ENCODE peak calls at places on chromosomes 4 and X, in nine cellular contexts. B is left lung; Z is neuronal stem cell; S is tibial nerve; P is CD8-positive, alpha-beta memory T cell; V is Caco-2; D is heart right ventricle; N is OCI-LY7; E is uterus. O is an unnamed sample. For H3K4me1, the result is how much of the 10 kb centered on the place peaks cover.

GRCh38 chr4:60683953-60684352 is 516.2 kb upstream of the ADGRL3 start:
- DNase-seq in B (no peak), Z (no peak), S (no peak), P (no peak), V (no peak), D (no peak), N (no peak), E (no peak), O (no peak)

GRCh38 chrX:150574824-150575409 is 6.5 kb downstream of the MTM1 start:
- DNase-seq in B (no peak), Z (no peak), S (no peak), P (no peak), V (no peak), D (no peak), N (peak), E (no peak), O (no peak)

GRCh38 chrX:28498658-28499057 is 88.6 kb upstream of the IL1RAPL1 start:
- DNase-seq in B (no peak), Z (peak), S (no peak), P (no peak), V (no peak), D (no peak), N (no peak), E (no peak), O (no peak)

GRCh38 chr4:182225257-182225852 is 17.8 kb upstream of the TENM3 start:
- DNase-seq in B (no peak), Z (no peak), S (no peak), P (no peak), V (no peak), D (no peak), N (no peak), E (no peak), O (no peak)

GRCh38 chrX:45718676-45719075 is 518.0 kb upstream of the DIPK2B start:
- DNase-seq in B (no peak), Z (no peak), S (no peak), P (no peak), V (no peak), D (no peak), N (no peak), E (no peak), O (no peak)

GRCh38 chr4:7025040-7025602 is 18.1 kb upstream of the TADA2B start:
- DNase-seq in B (no peak), Z (no peak), S (no peak), P (no peak), V (no peak), D (no peak), N (no peak), E (no peak), O (no peak)

GRCh38 chrX:41703574-41704029 is 14.8 kb downstream of the GPR34 start:
- DNase-seq in B (no peak), Z (no peak), S (no peak), P (no peak), V (no peak), D (no peak), N (no peak), E (no peak), O (no peak)

GRCh38 chr4:52957220-52957686 is 95.1 kb downstream of the RASL11B start:
- DNase-seq in B (no peak), Z (peak), S (no peak), P (no peak), V (no peak), D (peak), N (no peak), E (peak), O (no peak)

GRCh38 chrX:86348669-86349068 is 200.4 kb downstream of the DACH2 start:
- DNase-seq in B (no peak), Z (no peak), S (no peak), P (no peak), V (no peak), D (no peak), N (peak), E (no peak), O (no peak)

GRCh38 chrX:118724352-118724751 is 3.1 kb upstream of the IL13RA1 start:
- DNase-seq in B (no peak), Z (no peak), S (no peak), P (no peak), V (no peak), D (no peak), N (no peak), E (no peak), O (no peak)

GRCh38 chr4:182973421-182974340 is 56.5 kb upstream of the DCTD start:
- DNase-seq in B (no peak), Z (no peak), S (no peak), P (no peak), V (no peak), D (no peak), N (no peak), E (no peak), O (no peak)

GRCh38 chrX:144601010-144601409 is 646.3 kb upstream of the SPANXN1 start:
- DNase-seq in B (no peak), Z (no peak), S (no peak), P (no peak), V (no peak), D (no peak), N (no peak), E (no peak), O (no peak)

GRCh38 chr4:77854431-77855111 is 8.1 kb upstream of the MRPL1 start:
- DNase-seq in B (no peak), Z (no peak), S (no peak), P (no peak), V (no peak), D (peak), N (no peak), E (no peak), O (no peak)

GRCh38 chrX:133151320-133151719 is 54.4 kb upstream of the USP26 start:
- DNase-seq in B (no peak), Z (no peak), S (no peak), P (no peak), V (peak), D (no peak), N (no peak), E (no peak), O (no peak)

GRCh38 chr4:78845469-78845868 is 69.3 kb downstream of the BMP2K start:
- DNase-seq in B (no peak), Z (no peak), S (no peak), P (no peak), V (no peak), D (no peak), N (no peak), E (no peak), O (no peak)

GRCh38 chr4:141731481-141731880 is 95.1 kb downstream of the IL15 start:
- DNase-seq in B (no peak), Z (no peak), S (no peak), P (no peak), V (no peak), D (no peak), N (no peak), E (no peak), O (no peak)

GRCh38 chr4:83010111-83010521 is 507 bp downstream of the LIN54 start:
- DNase-seq in B (no peak), Z (no peak), S (no peak), P (no peak), V (no peak), D (no peak), N (peak), E (no peak), O (no peak)

GRCh38 chr4:125283702-125284279 is 31.0 kb upstream of the FAT4 start:
- DNase-seq in B (no peak), Z (no peak), S (no peak), P (no peak), V (no peak), D (no peak), N (peak), E (no peak), O (no peak)

GRCh38 chrX:155027509-155028066 is 944 bp downstream of the FUNDC2 start:
- DNase-seq in B (no peak), Z (no peak), S (no peak), P (peak), V (no peak), D (peak), N (peak), E (peak), O (no peak)

GRCh38 chr4:173257732-173258717 is 76.1 kb downstream of the HMGB2 start:
- DNase-seq in B (peak), Z (peak), S (no peak), P (peak), V (peak), D (peak), N (peak), E (peak), O (peak)

GRCh38 chr4:173261052-173261451 is 73.1 kb downstream of the HMGB2 start:
- DNase-seq in B (no peak), Z (no peak), S (no peak), P (no peak), V (no peak), D (no peak), N (no peak), E (no peak), O (no peak)

GRCh38 chr4:173256825-173257224 is 77.3 kb downstream of the HMGB2 start:
- DNase-seq in B (no peak), Z (no peak), S (no peak), P (no peak), V (no peak), D (no peak), N (no peak), E (no peak), O (no peak)

GRCh38 chr4:173259310-173259709 is 74.8 kb downstream of the HMGB2 start:
- DNase-seq in B (no peak), Z (no peak), S (no peak), P (no peak), V (no peak), D (no peak), N (no peak), E (no peak), O (no peak)

DNA sequence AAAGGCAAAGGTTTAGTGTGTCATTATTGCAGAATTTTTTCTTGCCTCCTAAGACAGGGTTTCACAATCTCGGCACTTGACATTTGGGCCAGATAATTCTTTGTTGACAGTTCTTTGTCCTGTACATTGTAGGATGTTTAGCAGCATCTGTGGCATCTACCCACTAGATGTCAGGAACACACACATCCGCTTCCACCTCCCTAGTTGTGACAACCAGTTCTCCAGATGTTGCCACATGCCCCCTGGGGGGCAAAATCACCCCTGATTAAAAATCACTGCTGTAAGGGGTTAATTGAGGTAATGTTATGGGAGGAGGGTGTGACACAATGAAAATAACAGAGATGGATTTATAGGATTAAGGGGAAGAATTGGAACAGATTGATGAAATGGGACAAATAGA is 75.3 kb downstream of the HMGB2 start:
- DNase-seq in B (no peak), Z (no peak), S (no peak), P (no peak), V (no peak), D (no peak), N (peak), E (no peak), O (no peak)
- H3K4me1 ChIP-seq in B (under half), Z (under half), S (under half), P (under half), V (under half), D (under half), N (under half), E (under half), O (under half)

GRCh38 chr4:170011921-170012628 is 14.1 kb downstream of the MFAP3L start:
- DNase-seq in B (no peak), Z (no peak), S (no peak), P (no peak), V (no peak), D (no peak), N (no peak), E (no peak), O (no peak)
- H3K4me1 ChIP-seq in B (under half), Z (under half), S (under half), P (under half), V (under half), D (under half), N (under half), E (under half), O (under half)

GRCh38 chr4:156628858-156629257 is 342.7 kb downstream of the PDGFC start:
- DNase-seq in B (no peak), Z (no peak), S (no peak), P (no peak), V (no peak), D (no peak), N (no peak), E (no peak), O (no peak)
- H3K4me1 ChIP-seq in B (under half), Z (under half), S (under half), P (under half), V (under half), D (under half), N (under half), E (under half), O (under half)

GRCh38 chrX:9646471-9647038 is 119.1 kb downstream of the GPR143 start:
- DNase-seq in B (no peak), Z (no peak), S (no peak), P (no peak), V (no peak), D (no peak), N (no peak), E (no peak), O (no peak)
- H3K4me1 ChIP-seq in B (under half), Z (under half), S (under half), P (under half), V (under half), D (under half), N (under half), E (under half), O (under half)

GRCh38 chr4:51855751-51856150 is 12.8 kb downstream of the DCUN1D4 start:
- DNase-seq in B (no peak), Z (no peak), S (no peak), P (no peak), V (no peak), D (no peak), N (no peak), E (no peak), O (no peak)
- H3K4me1 ChIP-seq in B (under half), Z (under half), S (under half), P (under half), V (under half), D (half or more), N (under half), E (under half), O (under half)